ENCODE peak calls at places on chromosomes 4 and X, in ten cellular contexts. E is endothelial cell of umbilical vein, M is GM12892, X is breast epithelium, C is HepG2, U is prostate gland, D is spleen, P is transverse colon, L is HCT116, N is GM12878. J is an unnamed sample.

GRCh38 chr4:149173241-149174013 is 642.2 kb downstream of the IQCM start:
- DNase-seq in C (no peak), U (no peak), N (no peak), E (no peak), M (no peak), D (no peak), L (no peak), X (no peak), P (no peak), J (no peak)

GRCh38 chrX:81412428-81412827 is 210.5 kb downstream of the SH3BGRL start:
- DNase-seq in P (no peak), U (no peak), E (no peak), C (no peak), L (no peak), X (no peak), D (no peak), M (no peak), N (no peak), J (no peak)

GRCh38 chr4:105843941-105844340 is 51.3 kb upstream of the NPNT start:
- DNase-seq in P (no peak), M (no peak), E (no peak), C (no peak), U (no peak), D (no peak), N (no peak), L (no peak), X (no peak), J (no peak)

GRCh38 chrX:20542072-20542471 is 275.4 kb upstream of the RPS6KA3 start:
- DNase-seq in X (no peak), E (no peak), D (no peak), P (no peak), L (no peak), N (no peak), C (no peak), U (no peak), M (no peak), J (no peak)

GRCh38 chr4:85779165-85779564 is 304.2 kb downstream of the ARHGAP24 start:
- DNase-seq in E (peak), M (no peak), N (no peak), D (no peak), U (no peak), P (no peak), X (no peak), L (no peak), C (no peak), J (no peak)

GRCh38 chr4:185209031-185209851 is at the start of gene SNX25:
- DNase-seq in D (peak), X (peak), M (peak), N (no peak), C (peak), L (peak), U (peak), E (peak), P (peak), J (peak)

GRCh38 chr4:184815046-184815877 is 10.5 kb downstream of the ACSL1 start:
- DNase-seq in D (peak), L (peak), P (peak), N (peak), C (peak), E (peak), U (peak), X (peak), M (peak), J (no peak)

GRCh38 chr4:153467897-153468262 is 1.7 kb downstream of the TMEM131L start:
- DNase-seq in C (no peak), N (no peak), P (no peak), X (no peak), U (no peak), D (no peak), M (no peak), E (no peak), L (no peak), J (no peak)

GRCh38 chrX:100680756-100681155 is 36.8 kb downstream of the SRPX2 start:
- DNase-seq in E (no peak), U (no peak), P (no peak), N (no peak), X (no peak), D (no peak), M (no peak), L (no peak), C (no peak), J (no peak)

GRCh38 chrX:49956313-49956712 is 33.9 kb downstream of the CLCN5 start:
- DNase-seq in C (no peak), L (no peak), D (no peak), X (no peak), P (no peak), M (no peak), U (no peak), E (no peak), N (no peak), J (no peak)

GRCh38 chr4:147829401-147830101 is 97.7 kb downstream of the ARHGAP10 start:
- DNase-seq in X (peak), N (no peak), D (no peak), U (peak), M (no peak), P (peak), L (no peak), E (no peak), C (no peak), J (no peak)

GRCh38 chrX:4238916-4239315 is 525.5 kb upstream of the PRKX start:
- DNase-seq in C (no peak), X (no peak), D (no peak), L (no peak), U (no peak), M (no peak), P (no peak), N (no peak), E (no peak), J (no peak)

GRCh38 chrX:71532078-71532752 is 689 bp upstream of the OGT start:
- DNase-seq in M (no peak), D (no peak), U (no peak), P (peak), C (no peak), X (no peak), L (no peak), E (peak), N (no peak), J (no peak)

GRCh38 chrX:86507337-86507736 is 359.1 kb downstream of the DACH2 start:
- DNase-seq in N (no peak), L (no peak), E (no peak), U (no peak), X (no peak), D (no peak), M (no peak), C (no peak), P (no peak), J (no peak)

GRCh38 chr4:37994569-37994968 is 34.4 kb downstream of the PTTG2 start:
- DNase-seq in C (no peak), N (no peak), P (no peak), X (no peak), D (no peak), U (no peak), L (no peak), M (no peak), E (no peak), J (no peak)

GRCh38 chrX:134452591-134452990 is 7.4 kb upstream of the HPRT1 start:
- DNase-seq in E (no peak), M (no peak), D (no peak), X (no peak), U (no peak), L (no peak), C (no peak), N (no peak), P (no peak), J (no peak)

GRCh38 chrX:26918633-26919032 is 544.5 kb downstream of the PPP4R3C start:
- DNase-seq in X (no peak), M (no peak), P (no peak), D (no peak), C (peak), N (no peak), L (peak), E (peak), U (no peak), J (no peak)

GRCh38 chrX:131985526-131986049 is 37.5 kb upstream of the STK26 start:
- DNase-seq in M (no peak), U (peak), N (no peak), D (no peak), L (no peak), X (no peak), P (no peak), E (no peak), C (peak), J (no peak)

GRCh38 chrX:11558972-11559371 is 106.7 kb downstream of the ARHGAP6 start:
- DNase-seq in P (peak), U (no peak), C (peak), M (no peak), L (peak), E (peak), D (no peak), N (no peak), X (no peak), J (peak)

GRCh38 chrX:2385224-2385623 is 115.6 kb downstream of the DHRSX start:
- DNase-seq in D (no peak), P (no peak), U (no peak), X (no peak), L (peak), C (no peak), E (no peak), M (no peak), N (no peak), J (no peak)

GRCh38 chr4:142817442-142817841 is 28.7 kb downstream of the INPP4B start:
- DNase-seq in P (no peak), C (no peak), D (no peak), E (no peak), X (peak), U (no peak), L (peak), M (no peak), N (no peak), J (no peak)

GRCh38 chrX:142327182-142327581 is 122.1 kb upstream of the MAGEC2 start:
- DNase-seq in L (no peak), U (no peak), E (no peak), C (no peak), M (no peak), N (no peak), P (no peak), D (peak), X (no peak), J (no peak)

GRCh38 chr4:148327683-148328082 is 114.5 kb downstream of the NR3C2 start:
- DNase-seq in N (no peak), M (no peak), C (no peak), X (no peak), E (no peak), U (no peak), L (no peak), P (no peak), D (no peak), J (no peak)

GRCh38 chrX:69988955-69989394 is 60.8 kb downstream of the AWAT2 start:
- DNase-seq in C (no peak), M (no peak), D (no peak), E (peak), P (no peak), U (no peak), N (no peak), L (peak), X (no peak), J (no peak)

GRCh38 chrX:2889045-2889605 is 40.0 kb downstream of the ARSD start:
- DNase-seq in E (no peak), M (no peak), U (no peak), C (no peak), X (no peak), P (no peak), L (no peak), D (no peak), N (no peak), J (no peak)

GRCh38 chr4:100289530-100289888 is 99.2 kb upstream of the DDIT4L start:
- DNase-seq in D (no peak), X (no peak), E (peak), P (no peak), N (no peak), U (no peak), M (no peak), C (no peak), L (no peak), J (no peak)

GRCh38 chr4:151783867-151784266 is 23.1 kb upstream of the GATB start:
- DNase-seq in U (no peak), E (no peak), C (no peak), M (no peak), N (no peak), X (no peak), P (no peak), L (no peak), D (no peak), J (no peak)

GRCh38 chr4:153232768-153233167 is 28.5 kb downstream of the TRIM2 start:
- DNase-seq in N (no peak), U (no peak), E (no peak), C (peak), D (no peak), M (no peak), X (no peak), P (peak), L (peak), J (no peak)

GRCh38 chr4:169611991-169612868 is at the start of gene NEK1:
- DNase-seq in N (peak), P (peak), L (peak), M (peak), X (peak), C (peak), D (peak), U (peak), E (peak), J (peak)

GRCh38 chrX:144730486-144730885 is 516.8 kb upstream of the SPANXN1 start:
- DNase-seq in L (no peak), C (no peak), P (no peak), E (no peak), N (no peak), M (no peak), D (no peak), X (no peak), U (no peak), J (no peak)

GRCh38 chr4:113390850-113391249 is 341.4 kb downstream of the ANK2 start:
- DNase-seq in M (no peak), X (no peak), P (no peak), D (no peak), N (no peak), C (no peak), L (no peak), U (no peak), E (no peak), J (no peak)

GRCh38 chr4:113398441-113399143 is 349.1 kb downstream of the ANK2 start:
- DNase-seq in N (no peak), X (no peak), P (no peak), C (no peak), L (no peak), U (no peak), E (no peak), D (no peak), M (no peak), J (no peak)

GRCh38 chr4:113397114-113397701 is 347.8 kb downstream of the ANK2 start:
- DNase-seq in D (no peak), N (no peak), X (no peak), P (no peak), E (peak), L (no peak), M (no peak), C (no peak), U (no peak), J (no peak)

GRCh38 chr4:113394108-113394729 is 344.8 kb downstream of the ANK2 start:
- DNase-seq in E (no peak), U (no peak), C (no peak), D (no peak), N (no peak), L (no peak), M (no peak), X (no peak), P (no peak), J (no peak)

GRCh38 chr4:113394730-113395530 is 345.5 kb downstream of the ANK2 start:
- DNase-seq in X (peak), D (no peak), P (peak), C (peak), E (peak), M (peak), N (peak), L (peak), U (peak), J (peak)
- TF ChIP-seq POLR2AphosphoS5 in X (no peak), D (no peak), P (no peak), C (no peak), E (no peak), M (no peak), N (no peak), L (no peak), U (peak), J (no peak)

GRCh38 chrX:47216393-47216925 is 2.0 kb upstream of the CDK16 start:
- DNase-seq in C (no peak), P (no peak), N (no peak), L (no peak), M (no peak), X (no peak), U (no peak), D (peak), E (no peak), J (no peak)

GRCh38 chrX:47217121-47217851 is 1.2 kb upstream of the CDK16 start:
- DNase-seq in D (peak), E (no peak), C (peak), P (no peak), U (peak), N (no peak), M (no peak), L (no peak), X (peak), J (no peak)

GRCh38 chrX:47217852-47218279 is 615 bp upstream of the CDK16 start:
- DNase-seq in U (peak), P (peak), X (peak), N (peak), D (peak), C (peak), M (peak), E (peak), L (peak), J (peak)

GRCh38 chrX:47218920-47219815 is 687 bp downstream of the CDK16 start:
- DNase-seq in C (no peak), N (no peak), L (no peak), X (peak), E (peak), D (peak), U (no peak), M (peak), P (peak), J (peak)

DNA sequence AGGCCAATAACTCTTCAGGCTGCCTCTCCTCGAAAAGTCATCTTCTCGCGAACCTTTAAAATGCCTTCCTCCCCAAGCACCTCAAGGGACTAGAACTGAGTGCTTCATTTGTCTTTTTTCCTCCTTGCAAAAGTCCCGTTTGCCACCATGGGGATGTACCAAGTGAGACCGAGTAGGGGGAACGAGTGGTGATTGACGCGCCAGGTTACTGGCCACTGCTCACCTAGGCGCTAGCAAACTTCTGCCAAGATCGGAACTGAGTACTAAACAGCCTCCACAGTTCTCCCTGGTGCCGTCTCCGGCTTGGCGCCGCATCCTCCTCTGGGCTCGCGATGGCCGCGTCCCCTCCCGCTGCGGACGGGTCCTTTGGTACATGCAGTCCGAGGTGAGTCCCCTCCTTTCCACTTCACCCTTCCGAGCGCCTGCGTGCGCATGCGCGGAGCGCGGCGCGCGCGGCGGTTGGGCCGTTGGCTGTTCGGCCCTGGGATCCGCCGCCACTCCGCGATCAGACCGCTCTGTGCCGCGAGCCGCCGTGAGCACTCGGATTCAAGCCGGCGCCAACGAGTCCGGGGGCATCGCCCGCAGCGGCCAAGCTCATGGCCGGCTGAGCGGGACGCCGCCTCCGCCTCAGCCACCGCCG is at the start of gene CDK16:
- DNase-seq in C (peak), P (peak), N (peak), D (peak), M (peak), U (peak), E (peak), X (peak), L (peak), J (peak)
- TF ChIP-seq POLR2A in C (no peak), P (peak), N (peak), D (peak), M (peak), U (peak), E (peak), X (peak), L (peak), J (peak)

GRCh38 chr4:56435001-56435747 is at the start of gene PPAT:
- DNase-seq in E (peak), D (peak), M (peak), X (peak), C (peak), P (peak), L (peak), N (peak), U (peak), J (peak)
- TF ChIP-seq POLR2AphosphoS5 in E (peak), D (peak), M (peak), X (peak), C (peak), P (peak), L (peak), N (peak), U (peak), J (peak)

GRCh38 chr4:136319789-136320470 is 1212.4 kb downstream of the PCDH18 start:
- DNase-seq in X (no peak), N (no peak), P (no peak), E (peak), D (no peak), U (no peak), L (peak), C (peak), M (no peak), J (no peak)
- TF ChIP-seq POLR2A in X (no peak), N (no peak), P (no peak), E (no peak), D (no peak), U (no peak), L (no peak), C (no peak), M (no peak), J (no peak)

GRCh38 chrX:65695849-65696248 is 28.4 kb downstream of the MSN start:
- DNase-seq in N (no peak), L (no peak), P (no peak), X (no peak), C (no peak), D (no peak), U (no peak), E (no peak), M (no peak), J (no peak)

GRCh38 chrX:65697915-65698796 is 30.7 kb downstream of the MSN start:
- DNase-seq in X (no peak), D (peak), N (peak), E (peak), P (peak), M (peak), L (no peak), C (no peak), U (no peak), J (no peak)

GRCh38 chrX:65697173-65697572 is 29.7 kb downstream of the MSN start:
- DNase-seq in U (no peak), L (no peak), X (no peak), N (no peak), C (no peak), M (no peak), P (no peak), D (no peak), E (no peak), J (no peak)

DNA sequence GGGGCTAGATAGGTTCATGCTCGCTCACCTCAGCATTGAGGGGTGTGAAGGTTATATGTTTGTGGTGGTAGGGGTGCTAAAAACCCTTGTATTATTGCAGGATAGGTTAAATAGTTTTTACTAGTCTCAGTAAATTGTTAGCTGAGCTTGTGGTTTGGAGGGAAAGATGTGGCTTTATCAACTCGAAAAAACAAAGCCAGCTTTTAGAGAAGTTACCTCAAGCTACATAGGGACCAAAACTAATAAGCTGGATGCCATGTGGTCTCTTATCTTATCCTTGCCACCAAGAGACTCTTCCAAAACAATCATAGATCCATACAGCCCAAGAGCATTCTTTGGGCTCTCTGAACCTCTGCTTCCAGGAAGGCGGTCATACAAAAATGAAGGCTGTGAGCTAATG is 29.2 kb downstream of the MSN start:
- DNase-seq in L (no peak), D (no peak), P (no peak), M (no peak), E (no peak), U (no peak), N (no peak), X (no peak), C (no peak), J (no peak)
- TF ChIP-seq POLR2AphosphoS5 in L (no peak), D (no peak), P (no peak), M (no peak), E (no peak), U (no peak), N (no peak), X (no peak), C (no peak), J (no peak)

GRCh38 chr4:175139205-175139604 is 221.0 kb downstream of the ADAM29 start:
- DNase-seq in U (no peak), X (no peak), D (no peak), N (no peak), C (no peak), P (no peak), M (no peak), E (no peak), L (no peak), J (no peak)
- TF ChIP-seq POLR2A in U (no peak), X (no peak), D (no peak), N (no peak), C (no peak), P (no peak), M (no peak), E (no peak), L (no peak), J (no peak)

J was measured in GM12891.